ENCODE peak calls at places on chromosome 1, in nine cellular contexts. X is endothelial cell; Q is GM10248; D is activated CD4-positive, alpha-beta T cell treated with anti-CD3 and anti-CD28 coated beads, Interleukin-2, amount 10 ng/mL, durations not matched to agents 7 days and 5 days; R is activated effector memory CD4-positive, alpha-beta T cell treated with Interleukin-2 at 50 U/mL for 16 hours; N is fibroblast of lung; W is WTC11; Y is Karpas-422; P is Jurkat, Clone E6-1. M is an unnamed sample.

GRCh38 chr1:156527584-156527983 is 27.0 kb upstream of the MEF2D start:
- DNase-seq in X (no peak), Q (no peak), D (no peak), R (no peak), N (no peak), W (no peak), Y (no peak), P (no peak), M (no peak)

GRCh38 chr1:1181938-1182410 is 8.3 kb downstream of the TTLL10 start:
- DNase-seq in X (no peak), Q (no peak), D (no peak), R (no peak), N (no peak), W (peak), Y (no peak), P (no peak), M (no peak)

GRCh38 chr1:5658340-5659316 is 333.6 kb downstream of the NPHP4 start:
- DNase-seq in X (no peak), Q (no peak), D (no peak), R (no peak), N (no peak), W (no peak), Y (no peak), P (no peak), M (no peak)

GRCh38 chr1:81186271-81186670 is 614.5 kb upstream of the ADGRL2 start:
- DNase-seq in X (no peak), Q (no peak), D (no peak), R (no peak), N (no peak), W (no peak), Y (no peak), P (no peak), M (no peak)

GRCh38 chr1:21077085-21077484 is 99.6 kb downstream of the EIF4G3 start:
- DNase-seq in X (no peak), Q (no peak), D (no peak), R (no peak), N (peak), W (no peak), Y (no peak), P (no peak), M (no peak)

GRCh38 chr1:7940745-7941436 is at the start of gene TNFRSF9:
- DNase-seq in X (no peak), Q (peak), D (no peak), R (peak), N (no peak), W (no peak), Y (no peak), P (no peak), M (no peak)

GRCh38 chr1:174875306-174875705 is 124.4 kb upstream of the CACYBP start:
- DNase-seq in X (peak), Q (no peak), D (peak), R (peak), N (no peak), W (peak), Y (no peak), P (no peak), M (no peak)

GRCh38 chr1:30425046-30425445 is 298.3 kb downstream of the MATN1 start:
- DNase-seq in X (no peak), Q (no peak), D (no peak), R (no peak), N (no peak), W (no peak), Y (no peak), P (no peak), M (no peak)

GRCh38 chr1:244338996-244339692 is 112.6 kb downstream of the ADSS2 start:
- DNase-seq in X (no peak), Q (no peak), D (peak), R (no peak), N (no peak), W (no peak), Y (no peak), P (no peak), M (no peak)

GRCh38 chr1:17292299-17293198 is 15.4 kb upstream of the PADI4 start:
- DNase-seq in X (no peak), Q (no peak), D (no peak), R (no peak), N (no peak), W (no peak), Y (no peak), P (no peak), M (no peak)

GRCh38 chr1:67174716-67175284 is 8.5 kb downstream of the IL23R start:
- DNase-seq in X (no peak), Q (no peak), D (no peak), R (no peak), N (no peak), W (no peak), Y (no peak), P (no peak), M (no peak)

GRCh38 chr1:201902198-201902597 is 13.5 kb downstream of the SHISA4 start:
- DNase-seq in X (no peak), Q (no peak), D (no peak), R (no peak), N (peak), W (no peak), Y (no peak), P (no peak), M (no peak)